ENCODE peak calls at places on chromosomes 5 and 9, in seven cellular contexts. One of them, this sample, is unnamed.
A peak's percentile ranks its signal among the peaks of the same experiment; 100 is the strongest.

GRCh38 chr5:16736158-16736994 is 119.6 kb upstream of the RETREG1 start:
- DNase-seq in GM12865: no peak
- DNase-seq in heart right ventricle: peak; percentile 23
- DNase-seq in AG04449: peak; percentile 24
- DNase-seq in SK-N-SH: no peak
- DNase-seq in upper lobe of left lung: peak; percentile 84
- DNase-seq in upper lobe of right lung: peak; percentile 69
- DNase-seq in this sample: no peak

GRCh38 chr9:2255128-2255527 is 240.0 kb downstream of the SMARCA2 start:
- DNase-seq in GM12865: no peak
- DNase-seq in heart right ventricle: no peak
- DNase-seq in AG04449: no peak
- DNase-seq in SK-N-SH: no peak
- DNase-seq in upper lobe of left lung: no peak
- DNase-seq in upper lobe of right lung: no peak
- DNase-seq in this sample: no peak

GRCh38 chr5:134561871-134562296 is 36.4 kb downstream of the JADE2 start:
- DNase-seq in GM12865: peak; percentile 31
- DNase-seq in heart right ventricle: peak; percentile 55
- DNase-seq in AG04449: no peak
- DNase-seq in SK-N-SH: peak; percentile 49
- DNase-seq in upper lobe of left lung: peak; percentile 53
- DNase-seq in upper lobe of right lung: no peak
- DNase-seq in this sample: no peak

GRCh38 chr9:36997414-36997813 is 36.7 kb downstream of the PAX5 start:
- DNase-seq in GM12865: no peak
- DNase-seq in heart right ventricle: no peak
- DNase-seq in AG04449: no peak
- DNase-seq in SK-N-SH: no peak
- DNase-seq in upper lobe of left lung: no peak
- DNase-seq in upper lobe of right lung: no peak
- DNase-seq in this sample: no peak

GRCh38 chr9:21789541-21790037 is 12.8 kb upstream of the MTAP start:
- DNase-seq in GM12865: peak; percentile 86
- DNase-seq in heart right ventricle: peak; percentile 51
- DNase-seq in AG04449: no peak
- DNase-seq in SK-N-SH: peak; percentile 34
- DNase-seq in upper lobe of left lung: peak; percentile 65
- DNase-seq in upper lobe of right lung: no peak
- DNase-seq in this sample: peak; percentile 81

GRCh38 chr9:109087795-109088194 is 32.0 kb downstream of the TMEM245 start:
- DNase-seq in GM12865: no peak
- DNase-seq in heart right ventricle: no peak
- DNase-seq in AG04449: no peak
- DNase-seq in SK-N-SH: no peak
- DNase-seq in upper lobe of left lung: peak; percentile 33
- DNase-seq in upper lobe of right lung: no peak
- DNase-seq in this sample: no peak

GRCh38 chr5:169545762-169546161 is 37.8 kb upstream of the SPDL1 start:
- DNase-seq in GM12865: peak; percentile 33
- DNase-seq in heart right ventricle: no peak
- DNase-seq in AG04449: no peak
- DNase-seq in SK-N-SH: no peak
- DNase-seq in upper lobe of left lung: no peak
- DNase-seq in upper lobe of right lung: no peak
- DNase-seq in this sample: no peak

GRCh38 chr5:115601709-115602584 is at the start of gene TICAM2:
- DNase-seq in GM12865: peak; percentile 90
- DNase-seq in heart right ventricle: peak; percentile 70
- DNase-seq in AG04449: no peak
- DNase-seq in SK-N-SH: peak; percentile 40
- DNase-seq in upper lobe of left lung: peak; percentile 79
- DNase-seq in upper lobe of right lung: peak; percentile 81
- DNase-seq in this sample: peak; percentile 31

GRCh38 chr9:37220971-37221370 is 100.6 kb downstream of the ZCCHC7 start:
- DNase-seq in GM12865: no peak
- DNase-seq in heart right ventricle: no peak
- DNase-seq in AG04449: no peak
- DNase-seq in SK-N-SH: no peak
- DNase-seq in upper lobe of left lung: no peak
- DNase-seq in upper lobe of right lung: no peak
- DNase-seq in this sample: no peak

GRCh38 chr9:136648746-136649145 is 14.0 kb upstream of the EGFL7 start:
- DNase-seq in GM12865: no peak
- DNase-seq in heart right ventricle: peak; percentile 88
- DNase-seq in AG04449: no peak
- DNase-seq in SK-N-SH: peak; percentile 79
- DNase-seq in upper lobe of left lung: peak; percentile 60
- DNase-seq in upper lobe of right lung: peak; percentile 73
- DNase-seq in this sample: no peak

GRCh38 chr9:13810510-13810909 is 503.4 kb downstream of the NFIB start:
- DNase-seq in GM12865: no peak
- DNase-seq in heart right ventricle: no peak
- DNase-seq in AG04449: no peak
- DNase-seq in SK-N-SH: no peak
- DNase-seq in upper lobe of left lung: no peak
- DNase-seq in upper lobe of right lung: no peak
- DNase-seq in this sample: no peak

GRCh38 chr5:43396762-43397304 is 15.4 kb downstream of the CCL28 start:
- DNase-seq in GM12865: peak; percentile 84
- DNase-seq in heart right ventricle: peak; percentile 6
- DNase-seq in AG04449: no peak
- DNase-seq in SK-N-SH: peak; percentile 53
- DNase-seq in upper lobe of left lung: peak; percentile 66
- DNase-seq in upper lobe of right lung: peak; percentile 86
- DNase-seq in this sample: no peak

GRCh38 chr5:43400082-43400481 is 12.1 kb downstream of the CCL28 start:
- DNase-seq in GM12865: no peak
- DNase-seq in heart right ventricle: no peak
- DNase-seq in AG04449: no peak
- DNase-seq in SK-N-SH: no peak
- DNase-seq in upper lobe of left lung: no peak
- DNase-seq in upper lobe of right lung: no peak
- DNase-seq in this sample: no peak

GRCh38 chr5:43401827-43402226 is 10.4 kb downstream of the CCL28 start:
- DNase-seq in GM12865: peak; percentile 15
- DNase-seq in heart right ventricle: no peak
- DNase-seq in AG04449: no peak
- DNase-seq in SK-N-SH: peak; percentile 51
- DNase-seq in upper lobe of left lung: no peak
- DNase-seq in upper lobe of right lung: no peak
- DNase-seq in this sample: no peak
- TF ChIP-seq CTCF in GM12865: peak; percentile 9
- TF ChIP-seq CTCF in heart right ventricle: no peak
- TF ChIP-seq CTCF in AG04449: peak; percentile 25
- TF ChIP-seq CTCF in SK-N-SH: no peak
- TF ChIP-seq CTCF in upper lobe of left lung: no peak
- TF ChIP-seq CTCF in upper lobe of right lung: no peak
- TF ChIP-seq CTCF in this sample: peak; percentile 36

DNA sequence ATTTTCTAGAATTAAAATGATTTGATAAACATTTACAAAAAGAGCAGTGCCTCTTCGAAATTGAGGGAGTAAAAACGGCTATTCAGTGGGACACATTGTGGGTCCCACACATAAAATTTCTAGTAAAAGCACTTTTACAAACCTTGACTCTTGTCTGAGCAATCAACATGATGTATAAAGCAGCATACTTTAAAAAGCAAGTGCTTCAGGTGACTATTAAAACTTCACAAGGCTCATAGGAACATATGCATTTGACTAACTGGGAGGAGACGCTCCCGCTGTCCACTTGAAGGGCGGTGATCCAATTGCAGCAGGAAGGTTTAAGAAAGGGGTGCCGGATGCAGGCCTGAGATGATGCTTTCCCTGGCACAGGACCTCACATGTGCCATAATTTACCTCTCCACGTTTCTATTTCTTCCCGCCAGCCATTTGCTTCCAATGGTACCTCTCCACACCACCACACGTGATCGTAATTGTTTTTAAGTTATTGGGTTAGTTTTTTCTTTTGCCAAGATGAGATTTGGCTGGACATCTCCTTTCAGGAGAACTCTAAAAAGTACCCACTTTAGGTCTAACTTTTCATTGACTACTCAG is 1.8 kb downstream of the MCTP1 start:
- DNase-seq in GM12865: no peak
- DNase-seq in heart right ventricle: no peak
- DNase-seq in AG04449: no peak
- DNase-seq in SK-N-SH: no peak
- DNase-seq in upper lobe of left lung: no peak
- DNase-seq in upper lobe of right lung: no peak
- DNase-seq in this sample: no peak
- H3K4me3 ChIP-seq in GM12865: no peak overlapping the region
- H3K4me3 ChIP-seq in heart right ventricle: no peak overlapping the region
- H3K4me3 ChIP-seq in AG04449: no peak overlapping the region
- H3K4me3 ChIP-seq in SK-N-SH: no peak overlapping the region
- H3K4me3 ChIP-seq in upper lobe of left lung: peak overlapping the region; percentile 65
- H3K4me3 ChIP-seq in upper lobe of right lung: peak overlapping the region; percentile 58
- H3K4me3 ChIP-seq in this sample: no peak overlapping the region

GRCh38 chr9:128409998-128410397 is 10.7 kb upstream of the CERCAM start:
- DNase-seq in GM12865: no peak
- DNase-seq in heart right ventricle: no peak
- DNase-seq in AG04449: no peak
- DNase-seq in SK-N-SH: no peak
- DNase-seq in upper lobe of left lung: no peak
- DNase-seq in upper lobe of right lung: no peak
- DNase-seq in this sample: no peak
- TF ChIP-seq CTCF in GM12865: no peak
- TF ChIP-seq CTCF in heart right ventricle: peak; percentile 26
- TF ChIP-seq CTCF in AG04449: peak; percentile 34
- TF ChIP-seq CTCF in SK-N-SH: peak; percentile 26
- TF ChIP-seq CTCF in upper lobe of left lung: no peak
- TF ChIP-seq CTCF in upper lobe of right lung: peak; percentile 5
- TF ChIP-seq CTCF in this sample: peak; percentile 43

GRCh38 chr9:1083325-1083913 is 33.3 kb downstream of the DMRT2 start:
- DNase-seq in GM12865: no peak
- DNase-seq in heart right ventricle: peak; percentile 27
- DNase-seq in AG04449: no peak
- DNase-seq in SK-N-SH: peak; percentile 4
- DNase-seq in upper lobe of left lung: peak; percentile 37
- DNase-seq in upper lobe of right lung: no peak
- DNase-seq in this sample: peak; percentile 44
- H3K4me3 ChIP-seq in GM12865: no peak overlapping the region
- H3K4me3 ChIP-seq in heart right ventricle: no peak overlapping the region
- H3K4me3 ChIP-seq in AG04449: peak overlapping the region; percentile 36
- H3K4me3 ChIP-seq in SK-N-SH: peak overlapping the region; percentile 51
- H3K4me3 ChIP-seq in upper lobe of left lung: peak overlapping the region; percentile 24
- H3K4me3 ChIP-seq in upper lobe of right lung: peak overlapping the region; percentile 27
- H3K4me3 ChIP-seq in this sample: peak overlapping the region; percentile 22

This sample was measured in HFF-Myc.